ENCODE peak calls at places on chromosomes 4 and X, in six cellular contexts. R is GM03348, J is left ventricle myocardium inferior, A is D341Med, I is RPMI8226, T is left cardiac atrium. Z is an unnamed sample.

GRCh38 chr4:128286474-128287158 is 997 bp downstream of the PGRMC2 start:
- DNase-seq in R (peak), J (no peak), A (peak), I (peak), T (no peak), Z (peak)

GRCh38 chr4:81922271-81922775 is 450.6 kb upstream of the RASGEF1B start:
- DNase-seq in R (no peak), J (no peak), A (no peak), I (no peak), T (no peak), Z (no peak)

GRCh38 chr4:99653921-99654890 is 3.4 kb downstream of the C4orf54 start:
- DNase-seq in R (no peak), J (no peak), A (no peak), I (no peak), T (no peak), Z (no peak)

GRCh38 chr4:86032476-86033022 is 327.3 kb downstream of the MAPK10 start:
- DNase-seq in R (peak), J (no peak), A (no peak), I (peak), T (no peak), Z (no peak)

GRCh38 chr4:51895816-51896408 is 53.0 kb downstream of the DCUN1D4 start:
- DNase-seq in R (peak), J (peak), A (peak), I (peak), T (peak), Z (peak)

GRCh38 chrX:152733261-152733975 is at the start of the genes CSAG1 and MAGEA12:
- DNase-seq in R (no peak), J (no peak), A (no peak), I (peak), T (no peak), Z (no peak)

GRCh38 chr4:95129036-95129435 is 371.3 kb downstream of the BMPR1B start:
- DNase-seq in R (no peak), J (no peak), A (no peak), I (no peak), T (no peak), Z (no peak)

GRCh38 chr4:36208884-36209473 is 35.3 kb downstream of the ARAP2 start:
- DNase-seq in R (no peak), J (no peak), A (no peak), I (peak), T (no peak), Z (no peak)

GRCh38 chr4:145452447-145453162 is 29.0 kb upstream of the SMAD1 start:
- DNase-seq in R (no peak), J (no peak), A (no peak), I (no peak), T (no peak), Z (no peak)

GRCh38 chrX:81174286-81174685 is 27.4 kb downstream of the HMGN5 start:
- DNase-seq in R (peak), J (no peak), A (peak), I (no peak), T (no peak), Z (no peak)

GRCh38 chr4:184959786-184960185 is 58.5 kb upstream of the HELT start:
- DNase-seq in R (no peak), J (no peak), A (no peak), I (no peak), T (no peak), Z (no peak)

GRCh38 chrX:3271485-3272186 is 74.8 kb downstream of the MXRA5 start:
- DNase-seq in R (peak), J (no peak), A (no peak), I (no peak), T (no peak), Z (no peak)

Z was measured in naive B cell.